ENCODE peak calls at places on chromosomes 4 and X, in five cellular contexts. P, X, U, S and R are unnamed samples.
A peak's percentile ranks its signal among the peaks of the same experiment; 100 is the strongest.

GRCh38 chrX:45697591-45697990 is 496.9 kb upstream of the DIPK2B start:
- DNase-seq in P (no peak), X (no peak), U (no peak), S (no peak), R (no peak)

GRCh38 chrX:10387011-10387410 is 230.2 kb downstream of the CLCN4 start:
- DNase-seq in P (no peak), X (no peak), U (no peak), S (no peak), R (no peak)

GRCh38 chr4:113576947-113577678 is 184.4 kb downstream of the CAMK2D start:
- DNase-seq in P (no peak), X (no peak), U (no peak), S (no peak), R (no peak)

GRCh38 chr4:166895771-166896170 is 338.5 kb downstream of the SPOCK3 start:
- DNase-seq in P (no peak), X (no peak), U (no peak), S (no peak), R (no peak)

GRCh38 chr4:15691346-15692140 is 9.9 kb downstream of the FAM200B start:
- DNase-seq in P (no peak), X (no peak), U (no peak), S (no peak), R (peak; percentile 14)

GRCh38 chr4:107319386-107319785 is 283.3 kb upstream of the DKK2 start:
- DNase-seq in P (no peak), X (no peak), U (no peak), S (no peak), R (no peak)

GRCh38 chrX:49075347-49075746 is 1.5 kb upstream of the PRAF2 start:
- DNase-seq in P (no peak), X (no peak), U (no peak), S (no peak), R (no peak)

GRCh38 chr4:166527500-166527899 is 654.5 kb downstream of the TLL1 start:
- DNase-seq in P (no peak), X (no peak), U (no peak), S (no peak), R (no peak)

GRCh38 chrX:23901805-23902204 is 5.9 kb downstream of the APOO start:
- DNase-seq in P (peak; percentile 67), X (peak; percentile 13), U (peak; percentile 49), S (peak; percentile 60), R (peak; percentile 77)

GRCh38 chr4:159150380-159150779 is 47.5 kb downstream of the RAPGEF2 start:
- DNase-seq in P (no peak), X (no peak), U (no peak), S (no peak), R (no peak)

GRCh38 chr4:77095101-77095826 is 19.5 kb upstream of the CCNI start:
- DNase-seq in P (peak; percentile 49), X (peak; percentile 63), U (peak; percentile 71), S (no peak), R (peak; percentile 49)

GRCh38 chrX:47221756-47222155 is 3.3 kb downstream of the CDK16 start:
- DNase-seq in P (no peak), X (no peak), U (no peak), S (no peak), R (no peak)

GRCh38 chr4:144787365-144788263 is 141.7 kb downstream of the HHIP start:
- DNase-seq in P (peak; percentile 31), X (peak; percentile 26), U (peak; percentile 22), S (no peak), R (peak; percentile 34)

GRCh38 chr4:42750831-42751230 is 93.9 kb upstream of the ATP8A1 start:
- DNase-seq in P (no peak), X (no peak), U (no peak), S (no peak), R (no peak)

GRCh38 chr4:184347251-184348239 is 126.8 kb downstream of the IRF2 start:
- DNase-seq in P (no peak), X (peak; percentile 61), U (no peak), S (peak; percentile 97), R (no peak)

GRCh38 chr4:102734591-102735385 is 26.0 kb downstream of the MANBA start:
- DNase-seq in P (no peak), X (no peak), U (no peak), S (peak; percentile 39), R (peak; percentile 65)

GRCh38 chr4:119946359-119946758 is 120.3 kb downstream of the MAD2L1 start:
- DNase-seq in P (no peak), X (no peak), U (no peak), S (no peak), R (no peak)

GRCh38 chrX:148298737-148299136 is 201.7 kb upstream of the AFF2 start:
- DNase-seq in P (no peak), X (no peak), U (no peak), S (no peak), R (no peak)

GRCh38 chr4:2855584-2855983 is 11.9 kb downstream of the ADD1 start:
- DNase-seq in P (no peak), X (no peak), U (no peak), S (no peak), R (peak; percentile 63)

GRCh38 chr4:147078875-147079658 is 133.4 kb upstream of the TTC29 start:
- DNase-seq in P (no peak), X (no peak), U (peak; percentile 58), S (no peak), R (no peak)

GRCh38 chr4:187357045-187357643 is 633.5 kb upstream of the FAT1 start:
- DNase-seq in P (no peak), X (no peak), U (no peak), S (no peak), R (no peak)

GRCh38 chr4:127997534-127998388 is 32.6 kb downstream of the ABHD18 start:
- DNase-seq in P (no peak), X (no peak), U (no peak), S (peak; percentile 44), R (no peak)

GRCh38 chr4:146165840-146166239 is 9.7 kb upstream of the LSM6 start:
- DNase-seq in P (no peak), X (no peak), U (no peak), S (no peak), R (no peak)

GRCh38 chr4:124932447-124932846 is 219.9 kb upstream of the ANKRD50 start:
- DNase-seq in P (no peak), X (no peak), U (no peak), S (no peak), R (no peak)

GRCh38 chrX:57103489-57103888 is 17.9 kb downstream of the SPIN2B start:
- DNase-seq in P (no peak), X (no peak), U (no peak), S (no peak), R (no peak)

GRCh38 chr4:40722576-40723161 is 27.1 kb upstream of the NSUN7 start:
- DNase-seq in P (no peak), X (no peak), U (no peak), S (peak; percentile 66), R (no peak)

GRCh38 chr4:25654971-25655963 is at the start of gene SLC34A2:
- DNase-seq in P (no peak), X (no peak), U (peak; percentile 33), S (no peak), R (peak; percentile 7)

GRCh38 chr4:89645512-89645911 is 191.4 kb downstream of the SNCA start:
- DNase-seq in P (no peak), X (no peak), U (no peak), S (no peak), R (peak; percentile 66)

GRCh38 chrX:39253551-39253950 is 452.3 kb downstream of the MID1IP1 start:
- DNase-seq in P (no peak), X (no peak), U (no peak), S (no peak), R (no peak)

GRCh38 chrX:52346462-52347165 is 22.2 kb upstream of the XAGE2 start:
- DNase-seq in P (peak; percentile 43), X (no peak), U (no peak), S (no peak), R (no peak)

GRCh38 chrX:52337410-52337809 is 31.4 kb upstream of the XAGE2 start:
- DNase-seq in P (no peak), X (no peak), U (no peak), S (no peak), R (no peak)

DNA sequence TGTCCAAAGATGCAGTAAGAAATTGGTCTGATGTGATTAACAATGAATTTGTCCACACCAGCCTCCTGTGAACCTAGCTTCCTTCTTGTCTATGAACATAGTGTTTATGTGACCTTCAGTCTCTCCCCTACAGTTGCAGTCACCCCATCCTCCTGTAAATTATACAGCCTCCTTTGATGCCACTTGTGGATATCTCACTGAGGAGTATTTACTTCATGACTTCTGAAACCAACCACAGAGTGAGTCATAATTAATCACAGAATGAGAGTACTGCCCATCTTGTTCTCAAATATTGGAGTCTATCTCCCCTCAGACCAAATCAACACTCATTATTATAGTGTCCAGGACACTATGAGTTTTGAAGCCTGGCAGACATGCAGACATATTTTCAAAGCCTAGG is 27.3 kb upstream of the XAGE2 start:
- DNase-seq in P (peak; percentile 2), X (no peak), U (no peak), S (no peak), R (no peak)
- TF ChIP-seq ZBTB33 in P (no peak), X (no peak), U (no peak), S (no peak), R (no peak)

GRCh38 chrX:102712967-102713677 is 874 bp downstream of the GPRASP2 start:
- DNase-seq in P (no peak), X (peak; percentile 26), U (peak; percentile 47), S (no peak), R (no peak)

GRCh38 chrX:102714994-102715393 is 2.7 kb downstream of the GPRASP2 start:
- DNase-seq in P (no peak), X (no peak), U (peak; percentile 9), S (no peak), R (no peak)

GRCh38 chrX:102712216-102712966 is at the start of gene GPRASP2:
- DNase-seq in P (no peak), X (peak; percentile 20), U (peak; percentile 74), S (no peak), R (no peak)

GRCh38 chrX:102708900-102709299 is 3.3 kb upstream of the GPRASP2 start:
- DNase-seq in P (no peak), X (no peak), U (no peak), S (no peak), R (no peak)

GRCh38 chrX:102711872-102712215 is 404 bp upstream of the GPRASP2 start:
- DNase-seq in P (no peak), X (no peak), U (no peak), S (no peak), R (no peak)
- H2AFZ ChIP-seq in P (no peak overlapping the region), X (no peak overlapping the region), U (no peak overlapping the region), S (no peak overlapping the region), R (no peak overlapping the region)

GRCh38 chr4:7430368-7430964 is 4.3 kb downstream of the PSAPL1 start:
- DNase-seq in P (peak; percentile 2), X (no peak), U (no peak), S (no peak), R (no peak)
- TF ChIP-seq ZBTB33 in P (no peak), X (no peak), U (no peak), S (no peak), R (no peak)

GRCh38 chrX:154458954-154459829 is 1.1 kb downstream of the PLXNA3 start:
- DNase-seq in P (no peak), X (no peak), U (peak; percentile 70), S (no peak), R (no peak)

GRCh38 chrX:154462396-154462795 is 4.3 kb downstream of the PLXNA3 start:
- DNase-seq in P (no peak), X (no peak), U (no peak), S (no peak), R (no peak)

GRCh38 chrX:154459843-154460242 is 1.8 kb downstream of the PLXNA3 start:
- DNase-seq in P (no peak), X (peak; percentile 55), U (peak; percentile 74), S (no peak), R (no peak)

GRCh38 chrX:154458116-154458953 is at the start of gene PLXNA3:
- DNase-seq in P (no peak), X (peak; percentile 87), U (peak; percentile 86), S (no peak), R (no peak)

GRCh38 chrX:154460326-154460725 is 2.2 kb downstream of the PLXNA3 start:
- DNase-seq in P (no peak), X (no peak), U (peak; percentile 57), S (no peak), R (no peak)
- H2AFZ ChIP-seq in P (no peak overlapping the region), X (no peak overlapping the region), U (no peak overlapping the region), S (no peak overlapping the region), R (no peak overlapping the region)